ENCODE peak calls at places on chromosomes 11 and 22, in five cellular contexts. F is heart left ventricle; B is activated CD4-positive, alpha-beta T cell treated with anti-CD3 and anti-CD28 coated beads for 36 hours; Q is activated naive CD8-positive, alpha-beta T cell treated with anti-CD3 and anti-CD28 coated beads, Interleukin-2, amount 50 U/mL, for 24 hours; S is left lung. D is an unnamed sample.

GRCh38 chr22:21449531-21450319 is 17.5 kb upstream of the TMEM191C start:
- ATAC-seq in F (no peak), B (no peak), Q (no peak), S (no peak), D (no peak)

GRCh38 chr22:47884200-47884599 is 1121.8 kb downstream of the TBC1D22A start:
- ATAC-seq in F (no peak), B (no peak), Q (no peak), S (no peak), D (no peak)

GRCh38 chr22:32165692-32166091 is 6.6 kb upstream of the C22orf42 start:
- ATAC-seq in F (no peak), B (no peak), Q (no peak), S (no peak), D (no peak)

GRCh38 chr11:38503876-38504275 is 1905.8 kb upstream of the RAG2 start:
- ATAC-seq in F (no peak), B (no peak), Q (no peak), S (no peak), D (no peak)

GRCh38 chr11:76783294-76783900 is at the start of gene TSKU:
- ATAC-seq in F (peak; percentile 29), B (no peak), Q (no peak), S (peak; percentile 32), D (peak; percentile 7)

GRCh38 chr11:47398011-47398410 is 10.4 kb upstream of the SLC39A13 start:
- ATAC-seq in F (no peak), B (no peak), Q (no peak), S (no peak), D (no peak)

GRCh38 chr22:21606775-21607174 is 23.0 kb downstream of the YDJC start:
- ATAC-seq in F (peak; percentile 8), B (peak; percentile 55), Q (no peak), S (no peak), D (no peak)

GRCh38 chr22:20084547-20085413 is 4.7 kb downstream of the DGCR8 start:
- ATAC-seq in F (no peak), B (peak; percentile 25), Q (no peak), S (no peak), D (no peak)